ENCODE peak calls at places on chromosomes 2 and 18, in ten cellular contexts. N, Z, K, G, X, H, I, E, S and J are unnamed samples.
A peak's percentile ranks its signal among the peaks of the same experiment; 100 is the strongest.

GRCh38 chr2:184644685-184645084 is 46.4 kb downstream of the ZNF804A start:
- DNase-seq in N (no peak), Z (no peak), K (peak; percentile 31), G (no peak), X (no peak), H (no peak), I (no peak), E (no peak), S (no peak), J (no peak)

GRCh38 chr2:217901826-217902225 is 101.0 kb downstream of the TNS1 start:
- DNase-seq in N (no peak), Z (no peak), K (peak; percentile 54), G (no peak), X (no peak), H (no peak), I (no peak), E (no peak), S (no peak), J (no peak)

GRCh38 chr18:63063171-63063570 is 256.4 kb downstream of the BCL2 start:
- DNase-seq in N (no peak), Z (no peak), K (no peak), G (no peak), X (no peak), H (no peak), I (peak; percentile 8), E (no peak), S (no peak), J (no peak)

GRCh38 chr2:223026357-223027110 is 25.5 kb upstream of the KCNE4 start:
- DNase-seq in N (no peak), Z (no peak), K (peak; percentile 48), G (no peak), X (no peak), H (no peak), I (no peak), E (no peak), S (no peak), J (no peak)

GRCh38 chr2:233828546-233829192 is 25.7 kb downstream of the HJURP start:
- DNase-seq in N (no peak), Z (no peak), K (no peak), G (no peak), X (no peak), H (no peak), I (no peak), E (no peak), S (no peak), J (no peak)

GRCh38 chr18:76223403-76223802 is 271.6 kb downstream of the ZNF516 start:
- DNase-seq in N (no peak), Z (no peak), K (no peak), G (no peak), X (no peak), H (no peak), I (no peak), E (no peak), S (no peak), J (no peak)

GRCh38 chr18:23998811-23999210 is 15.7 kb upstream of the TTC39C start:
- DNase-seq in N (peak; percentile 55), Z (no peak), K (no peak), G (no peak), X (no peak), H (no peak), I (peak; percentile 57), E (no peak), S (no peak), J (no peak)

GRCh38 chr2:84938194-84938879 is 32.6 kb upstream of the KCMF1 start:
- DNase-seq in N (no peak), Z (no peak), K (no peak), G (no peak), X (no peak), H (no peak), I (peak; percentile 20), E (no peak), S (peak; percentile 26), J (peak; percentile 45)

GRCh38 chr2:239193426-239193825 is 207.4 kb downstream of the HDAC4 start:
- DNase-seq in N (no peak), Z (no peak), K (no peak), G (no peak), X (no peak), H (peak; percentile 29), I (no peak), E (peak; percentile 12), S (no peak), J (no peak)

GRCh38 chr18:32315881-32316280 is 126.0 kb downstream of the MEP1B start:
- DNase-seq in N (no peak), Z (no peak), K (no peak), G (no peak), X (no peak), H (no peak), I (no peak), E (no peak), S (no peak), J (no peak)

GRCh38 chr2:166994588-166995336 is 106.5 kb downstream of the XIRP2 start:
- DNase-seq in N (no peak), Z (no peak), K (no peak), G (no peak), X (no peak), H (no peak), I (no peak), E (no peak), S (no peak), J (no peak)

DNA sequence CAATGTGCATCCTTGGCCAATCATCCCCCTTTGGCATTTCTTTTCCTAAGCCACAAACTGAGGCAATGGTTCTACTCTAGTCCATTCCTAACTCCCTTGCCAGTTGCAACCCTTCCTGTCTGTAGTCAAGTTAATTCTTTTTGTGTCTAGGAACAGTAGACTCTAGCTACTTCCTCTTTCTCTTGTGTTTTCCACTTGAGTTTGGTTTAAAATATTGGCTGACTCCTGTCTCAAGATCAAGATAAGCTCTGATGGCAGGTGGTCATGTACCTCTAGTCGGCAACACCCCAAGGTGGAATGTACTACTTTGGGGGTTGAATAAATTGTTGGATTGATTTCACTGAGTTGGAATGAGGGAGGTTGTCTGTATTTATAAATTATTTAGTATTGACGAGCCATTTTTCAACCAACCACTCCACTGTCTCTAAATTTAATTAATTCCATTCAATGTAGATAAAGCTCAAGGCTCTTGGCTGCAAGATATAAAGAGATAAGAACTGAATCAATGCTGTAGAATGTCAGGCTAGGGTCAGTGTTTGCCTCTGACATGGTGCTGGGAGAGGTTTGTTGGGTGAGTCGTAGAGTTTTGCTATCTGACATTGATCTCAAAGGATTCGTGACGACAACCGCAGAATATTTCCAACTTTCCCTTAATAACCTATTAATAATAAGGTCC is 188.7 kb upstream of the APCDD1 start:
- DNase-seq in N (no peak), Z (no peak), K (no peak), G (no peak), X (peak; percentile 61), H (no peak), I (peak; percentile 50), E (no peak), S (no peak), J (no peak)
- TF ChIP-seq CTCF in N (no peak), Z (no peak), K (no peak), G (no peak), X (no peak), H (no peak), I (no peak), E (no peak), S (no peak), J (no peak)

GRCh38 chr2:25170888-25171287 is 2.5 kb upstream of the POMC start:
- DNase-seq in N (no peak), Z (no peak), K (no peak), G (no peak), X (no peak), H (no peak), I (no peak), E (no peak), S (no peak), J (no peak)
- TF ChIP-seq CTCF in N (no peak), Z (no peak), K (no peak), G (no peak), X (no peak), H (no peak), I (no peak), E (no peak), S (no peak), J (no peak)

GRCh38 chr2:99442837-99443236 is 47.0 kb downstream of the REV1 start:
- DNase-seq in N (no peak), Z (no peak), K (no peak), G (no peak), X (no peak), H (no peak), I (no peak), E (no peak), S (peak; percentile 5), J (no peak)
- TF ChIP-seq CTCF in N (peak; percentile 30), Z (no peak), K (no peak), G (no peak), X (no peak), H (peak; percentile 22), I (no peak), E (no peak), S (no peak), J (no peak)

DNA sequence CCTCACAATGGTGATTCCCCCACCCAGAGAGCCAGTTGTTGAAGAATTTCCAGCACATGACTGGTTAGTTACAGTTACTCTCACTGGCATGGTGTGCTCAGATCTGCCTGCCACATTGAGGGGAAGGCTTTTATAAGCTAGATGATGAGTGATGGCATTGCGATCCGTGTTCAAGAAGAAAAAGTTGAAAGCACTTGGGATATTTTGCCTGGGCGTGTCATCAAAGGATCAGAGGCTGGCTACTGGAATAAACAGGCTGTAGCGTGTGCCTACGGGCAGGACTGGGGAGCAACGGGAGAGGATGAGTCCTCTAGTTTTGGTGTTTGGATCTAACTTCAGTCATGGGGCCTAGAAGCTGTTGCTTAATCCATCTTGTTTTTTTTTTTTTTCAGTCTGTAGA is 175.0 kb downstream of the SETBP1 start:
- DNase-seq in N (peak; percentile 67), Z (no peak), K (no peak), G (no peak), X (no peak), H (no peak), I (no peak), E (no peak), S (no peak), J (no peak)
- TF ChIP-seq CTCF in N (no peak), Z (no peak), K (no peak), G (no peak), X (no peak), H (no peak), I (no peak), E (no peak), S (no peak), J (no peak)

DNA sequence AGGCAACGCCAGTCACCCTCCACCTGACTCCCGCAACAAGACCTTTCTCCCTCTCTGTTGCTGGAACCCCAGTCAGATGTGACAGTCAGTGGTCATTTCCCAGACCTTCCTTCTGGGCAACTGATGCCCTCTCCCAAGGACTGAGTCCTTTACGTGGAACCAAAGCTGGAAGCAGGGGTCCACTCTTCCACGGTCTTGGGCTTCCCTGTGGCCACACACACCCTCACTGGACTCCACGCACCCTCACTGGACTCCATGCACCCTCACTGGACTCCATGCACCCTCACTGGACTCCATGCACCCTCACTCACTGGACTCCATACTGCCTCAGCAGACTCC is 7.1 kb downstream of the PTMA start:
- DNase-seq in N (no peak), Z (no peak), K (no peak), G (no peak), X (no peak), H (no peak), I (no peak), E (no peak), S (no peak), J (no peak)
- TF ChIP-seq CTCF in N (no peak), Z (no peak), K (no peak), G (no peak), X (no peak), H (no peak), I (no peak), E (peak; percentile 25), S (no peak), J (no peak)